ENCODE peak calls at places on chromosomes 2 and 18, in five cellular contexts. B is esophagus muscularis mucosa, Q is neuronal stem cell, M is lung, Y is IMR-90. O is an unnamed sample.
A peak's percentile ranks its signal among the peaks of the same experiment; 100 is the strongest.

GRCh38 chr2:26846881-26847662 is 860 bp upstream of the DPYSL5 start:
- DNase-seq in Y (no peak), Q (peak; percentile 41), B (peak; percentile 85), M (no peak), O (no peak)

GRCh38 chr2:163682695-163683094 is 53.1 kb downstream of the FIGN start:
- DNase-seq in Q (no peak), Y (peak; percentile 55), B (no peak), M (no peak), O (peak; percentile 43)

GRCh38 chr18:55349685-55350084 is 238.3 kb downstream of the TCF4 start:
- DNase-seq in M (no peak), B (no peak), Y (no peak), Q (no peak), O (no peak)

GRCh38 chr2:28956415-28956826 is 24.7 kb upstream of the TOGARAM2 start:
- DNase-seq in Q (no peak), B (no peak), M (no peak), Y (no peak), O (peak; percentile 88)

GRCh38 chr2:96491860-96492497 is 13.2 kb downstream of the NEURL3 start:
- DNase-seq in B (no peak), Y (no peak), M (no peak), Q (no peak), O (no peak)

GRCh38 chr2:157938556-157938955 is 62.4 kb upstream of the ACVR1 start:
- DNase-seq in B (peak; percentile 85), M (no peak), Y (no peak), Q (no peak), O (peak; percentile 82)

GRCh38 chr2:84194906-84195644 is 264.0 kb downstream of the SUCLG1 start:
- DNase-seq in M (no peak), Q (no peak), B (no peak), Y (no peak), O (no peak)

GRCh38 chr2:101011152-101011551 is 9.1 kb downstream of the RPL31 start:
- DNase-seq in B (no peak), M (no peak), Q (no peak), Y (no peak), O (peak; percentile 54)

GRCh38 chr18:62795813-62796212 is 80.5 kb downstream of the PHLPP1 start:
- DNase-seq in M (no peak), Y (no peak), Q (no peak), B (no peak), O (no peak)
- H3K4me1 ChIP-seq in M (peaks cover 7% of the 10 kb centered on the region), Y (peaks cover under 1% of the 10 kb centered on the region), Q (peaks cover 21% of the 10 kb centered on the region), B (no peaks in the 10 kb centered on the region), O (peaks cover 10% of the 10 kb centered on the region)

GRCh38 chr2:134136702-134137101 is 117.2 kb upstream of the MGAT5 start:
- DNase-seq in Q (no peak), Y (no peak), B (no peak), M (no peak), O (no peak)
- H3K27ac ChIP-seq in Q (no peak overlapping the region), Y (no peak overlapping the region), B (peak overlapping the region; percentile 65), M (peak overlapping the region; percentile 67), O (no peak overlapping the region)

GRCh38 chr2:74500578-74500946 is 1.2 kb upstream of the LBX2 start:
- DNase-seq in M (no peak), Q (no peak), Y (no peak), B (no peak), O (peak; percentile 36)
- H3K4me1 ChIP-seq in M (no peaks in the 10 kb centered on the region), Q (peaks cover 21% of the 10 kb centered on the region), Y (peaks cover 15% of the 10 kb centered on the region), B (peaks cover 46% of the 10 kb centered on the region), O (peaks cover 3% of the 10 kb centered on the region)

GRCh38 chr2:109447251-109447661 is 166.5 kb downstream of the SEPTIN10 start:
- DNase-seq in B (no peak), M (no peak), Q (no peak), Y (peak; percentile 98), O (no peak)
- H3K27ac ChIP-seq in B (peak overlapping the region; percentile 38), M (no peak overlapping the region), Q (no peak overlapping the region), Y (no peak overlapping the region), O (no peak overlapping the region)

GRCh38 chr2:36405183-36405582 is 49.6 kb downstream of the CRIM1 start:
- DNase-seq in M (no peak), Q (no peak), B (no peak), Y (no peak), O (no peak)

GRCh38 chr2:36406296-36406695 is 50.7 kb downstream of the CRIM1 start:
- DNase-seq in Q (no peak), M (no peak), B (no peak), Y (no peak), O (no peak)

GRCh38 chr2:36408198-36408703 is 52.7 kb downstream of the CRIM1 start:
- DNase-seq in Q (peak; percentile 39), B (no peak), Y (peak; percentile 85), M (no peak), O (peak; percentile 77)

GRCh38 chr2:36409971-36410370 is 54.4 kb downstream of the CRIM1 start:
- DNase-seq in Q (no peak), B (no peak), M (no peak), Y (no peak), O (no peak)

DNA sequence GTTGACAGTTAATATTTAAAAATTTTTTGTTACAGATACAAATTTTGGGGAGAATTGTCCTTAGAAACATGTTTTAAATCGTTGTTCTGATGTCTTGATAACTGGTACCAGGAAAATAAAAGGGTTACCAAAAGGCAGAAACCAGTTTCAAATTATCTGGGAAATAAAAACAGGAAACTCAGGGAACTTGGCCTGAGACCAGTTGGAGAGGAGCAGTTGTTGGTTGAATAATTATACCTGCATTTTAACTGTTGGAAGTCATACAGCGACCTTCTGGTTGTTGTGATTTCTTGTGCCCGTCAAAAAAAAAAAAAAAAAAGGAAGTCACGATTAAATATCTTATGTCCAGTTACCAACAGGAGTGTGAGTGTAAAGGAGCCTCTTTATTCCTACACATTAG is 51.8 kb downstream of the CRIM1 start:
- DNase-seq in M (no peak), B (no peak), Q (no peak), Y (no peak), O (no peak)
- H3K4me1 ChIP-seq in M (peaks cover 10% of the 10 kb centered on the region), B (peaks cover 68% of the 10 kb centered on the region), Q (no peaks in the 10 kb centered on the region), Y (peaks cover 31% of the 10 kb centered on the region), O (peaks cover 7% of the 10 kb centered on the region)

GRCh38 chr2:20534913-20535801 is 88.3 kb downstream of the RHOB start:
- DNase-seq in Q (no peak), Y (no peak), M (no peak), B (no peak), O (peak; percentile 73)
- H3K27ac ChIP-seq in Q (no peak overlapping the region), Y (no peak overlapping the region), M (no peak overlapping the region), B (no peak overlapping the region), O (no peak overlapping the region)

GRCh38 chr18:9106094-9106493 is 3.6 kb downstream of the NDUFV2 start:
- DNase-seq in B (no peak), Y (no peak), Q (no peak), M (no peak), O (no peak)
- H3K4me1 ChIP-seq in B (peaks cover 73% of the 10 kb centered on the region), Y (peaks cover 9% of the 10 kb centered on the region), Q (peaks cover 25% of the 10 kb centered on the region), M (peaks cover 42% of the 10 kb centered on the region), O (peaks cover 4% of the 10 kb centered on the region)

DNA sequence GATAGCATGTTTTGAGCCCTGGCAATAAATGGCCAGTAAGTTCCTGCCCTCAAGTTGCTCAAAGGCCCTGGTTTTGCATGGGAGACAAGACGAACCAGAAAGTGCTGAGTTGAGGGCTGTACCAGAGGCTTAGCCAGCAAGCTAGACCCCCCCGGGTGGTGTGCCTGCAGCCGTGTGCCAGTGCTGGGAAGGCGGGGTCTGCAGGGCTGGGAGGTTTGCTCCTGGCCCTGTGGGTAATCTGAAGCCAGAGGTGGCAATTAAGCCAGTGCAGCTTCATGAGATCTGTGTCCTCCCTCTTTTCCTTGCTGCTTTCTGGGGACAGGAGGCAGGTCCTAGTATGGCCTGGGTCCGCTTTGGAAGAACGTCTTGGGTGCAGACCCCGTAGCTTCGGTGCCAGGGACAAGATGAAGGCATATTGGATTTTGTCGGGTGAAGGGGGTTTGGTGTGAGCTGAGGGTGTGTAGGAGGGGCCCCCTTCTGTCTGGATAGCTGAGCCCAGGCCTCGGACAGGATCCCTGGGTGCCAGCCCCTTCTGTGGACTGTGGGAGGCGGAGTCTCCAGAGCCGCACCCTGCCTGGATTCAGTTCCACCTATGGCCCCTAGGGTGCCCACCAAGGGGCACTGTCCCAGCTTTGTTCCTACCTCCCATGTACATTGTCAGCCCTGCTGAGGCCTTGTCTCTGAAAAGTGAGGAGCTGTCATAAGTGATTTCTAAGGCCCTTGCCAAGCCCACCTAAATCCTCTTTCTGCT is 15.6 kb downstream of the ATOH8 start:
- DNase-seq in M (no peak), Y (no peak), Q (no peak), B (no peak), O (peak; percentile 59)
- H3K27ac ChIP-seq in M (peak overlapping the region; percentile 6), Y (no peak overlapping the region), Q (no peak overlapping the region), B (peak overlapping the region; percentile 80), O (no peak overlapping the region)

GRCh38 chr2:231460073-231460861 is 4.0 kb downstream of the NCL start:
- DNase-seq in B (no peak), Y (no peak), M (no peak), Q (no peak), O (no peak)

GRCh38 chr2:231463698-231464575 is at the start of gene NCL:
- DNase-seq in Y (peak; percentile 98), Q (peak; percentile 92), B (no peak), M (peak; percentile 82), O (peak; percentile 99)

GRCh38 chr2:231464576-231465540 is 574 bp upstream of the NCL start:
- DNase-seq in M (peak; percentile 98), Q (peak; percentile 96), Y (no peak), B (peak; percentile 100), O (no peak)

GRCh38 chr2:231461516-231461971 is 2.7 kb downstream of the NCL start:
- DNase-seq in B (no peak), Y (no peak), M (no peak), Q (no peak), O (no peak)

GRCh38 chr2:231462729-231463465 is 1.4 kb downstream of the NCL start:
- DNase-seq in B (no peak), Q (no peak), M (no peak), Y (no peak), O (no peak)
- H3K4me1 ChIP-seq in B (peaks cover 24% of the 10 kb centered on the region), Q (peaks cover 7% of the 10 kb centered on the region), M (peaks cover 4% of the 10 kb centered on the region), Y (peaks cover 2% of the 10 kb centered on the region), O (peaks cover 3% of the 10 kb centered on the region)

O was measured in mesendoderm.